ENCODE peak calls at places on chromosome 6, in six cellular contexts. One of them, this sample, is unnamed. For H3K4me1, the result is how much of the 10 kb centered on the place peaks cover.

GRCh38 chr6:157865249-157865648 is 42.2 kb downstream of the SNX9 start:
- DNase-seq in body of pancreas: no peak
- DNase-seq in IMR-90: no peak
- DNase-seq in right lobe of liver: no peak
- DNase-seq in Peyer's patch: no peak
- DNase-seq in heart left ventricle: no peak
- DNase-seq in this sample: no peak

GRCh38 chr6:165586706-165587105 is 76.3 kb downstream of the PDE10A start:
- DNase-seq in body of pancreas: no peak
- DNase-seq in IMR-90: no peak
- DNase-seq in right lobe of liver: no peak
- DNase-seq in Peyer's patch: no peak
- DNase-seq in heart left ventricle: no peak
- DNase-seq in this sample: no peak

GRCh38 chr6:136317023-136317649 is 27.5 kb upstream of the BCLAF1 start:
- DNase-seq in body of pancreas: peak
- DNase-seq in IMR-90: peak
- DNase-seq in right lobe of liver: peak
- DNase-seq in Peyer's patch: peak
- DNase-seq in heart left ventricle: peak
- DNase-seq in this sample: peak

GRCh38 chr6:77796824-77797809 is 144.3 kb downstream of the MEI4 start:
- DNase-seq in body of pancreas: no peak
- DNase-seq in IMR-90: no peak
- DNase-seq in right lobe of liver: peak
- DNase-seq in Peyer's patch: no peak
- DNase-seq in heart left ventricle: no peak
- DNase-seq in this sample: no peak

GRCh38 chr6:88650029-88650619 is 313.3 kb downstream of the RNGTT start:
- DNase-seq in body of pancreas: no peak
- DNase-seq in IMR-90: peak
- DNase-seq in right lobe of liver: no peak
- DNase-seq in Peyer's patch: no peak
- DNase-seq in heart left ventricle: no peak
- DNase-seq in this sample: no peak

GRCh38 chr6:51283723-51284122 is 465.1 kb downstream of the TFAP2B start:
- DNase-seq in body of pancreas: no peak
- DNase-seq in IMR-90: no peak
- DNase-seq in right lobe of liver: no peak
- DNase-seq in Peyer's patch: no peak
- DNase-seq in heart left ventricle: no peak
- DNase-seq in this sample: no peak

GRCh38 chr6:34130870-34131269 is 15.0 kb downstream of the GRM4 start:
- DNase-seq in body of pancreas: no peak
- DNase-seq in IMR-90: no peak
- DNase-seq in right lobe of liver: no peak
- DNase-seq in Peyer's patch: no peak
- DNase-seq in heart left ventricle: no peak
- DNase-seq in this sample: no peak

GRCh38 chr6:35297541-35298481 is at the start of gene DEF6:
- DNase-seq in body of pancreas: peak
- DNase-seq in IMR-90: peak
- DNase-seq in right lobe of liver: peak
- DNase-seq in Peyer's patch: peak
- DNase-seq in heart left ventricle: peak
- DNase-seq in this sample: peak

GRCh38 chr6:73030257-73030656 is 195.0 kb downstream of the KHDC1L start:
- DNase-seq in body of pancreas: no peak
- DNase-seq in IMR-90: no peak
- DNase-seq in right lobe of liver: no peak
- DNase-seq in Peyer's patch: no peak
- DNase-seq in heart left ventricle: no peak
- DNase-seq in this sample: no peak

GRCh38 chr6:121405306-121405705 is 30.1 kb upstream of the GJA1 start:
- DNase-seq in body of pancreas: no peak
- DNase-seq in IMR-90: no peak
- DNase-seq in right lobe of liver: no peak
- DNase-seq in Peyer's patch: no peak
- DNase-seq in heart left ventricle: no peak
- DNase-seq in this sample: no peak

GRCh38 chr6:141914646-141915045 is 218.1 kb upstream of the GJE1 start:
- DNase-seq in body of pancreas: no peak
- DNase-seq in IMR-90: peak
- DNase-seq in right lobe of liver: no peak
- DNase-seq in Peyer's patch: no peak
- DNase-seq in heart left ventricle: no peak
- DNase-seq in this sample: no peak

GRCh38 chr6:5996701-5997419 is 9.9 kb downstream of the NRN1 start:
- DNase-seq in body of pancreas: peak
- DNase-seq in IMR-90: peak
- DNase-seq in right lobe of liver: no peak
- DNase-seq in Peyer's patch: no peak
- DNase-seq in heart left ventricle: no peak
- DNase-seq in this sample: no peak

GRCh38 chr6:159013229-159013628 is 13.2 kb upstream of the RSPH3 start:
- DNase-seq in body of pancreas: no peak
- DNase-seq in IMR-90: no peak
- DNase-seq in right lobe of liver: no peak
- DNase-seq in Peyer's patch: no peak
- DNase-seq in heart left ventricle: no peak
- DNase-seq in this sample: no peak

DNA sequence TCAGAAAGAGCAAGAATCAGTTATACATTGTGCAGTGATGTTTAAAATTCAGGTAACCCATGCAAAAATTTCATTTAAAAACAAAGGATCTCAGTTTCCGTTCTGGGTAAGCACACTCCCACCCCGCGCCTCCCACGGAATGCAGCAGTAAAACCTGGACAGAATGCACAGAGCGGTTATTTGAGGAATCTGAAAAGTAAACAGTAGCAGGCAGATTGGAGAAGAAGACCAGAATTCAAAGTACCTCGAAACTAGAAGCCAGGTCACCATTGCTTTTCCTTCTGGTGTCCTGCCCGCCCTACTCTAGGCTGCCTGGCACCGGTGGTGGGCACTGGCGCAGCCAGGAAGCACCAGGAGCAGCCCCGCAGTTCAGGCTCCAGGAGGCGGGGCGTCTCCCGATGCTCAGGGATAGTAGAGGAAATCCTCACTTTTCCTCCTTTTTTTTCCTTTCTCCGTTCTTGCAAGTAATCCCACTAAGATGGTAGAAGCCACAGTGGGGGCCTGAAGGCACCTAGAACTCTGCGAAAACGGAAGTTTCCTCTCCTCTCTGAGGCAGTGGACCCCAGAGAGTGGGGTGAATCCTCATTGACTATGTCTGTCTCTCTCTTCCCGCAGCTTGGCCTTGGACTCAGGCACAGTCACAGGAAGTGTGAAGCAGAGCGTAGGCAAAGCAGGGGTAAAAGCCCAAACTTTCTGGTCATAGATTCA is 28.3 kb downstream of the METTL24 start:
- DNase-seq in body of pancreas: peak
- DNase-seq in IMR-90: peak
- DNase-seq in right lobe of liver: no peak
- DNase-seq in Peyer's patch: no peak
- DNase-seq in heart left ventricle: no peak
- DNase-seq in this sample: no peak
- H3K4me1 ChIP-seq in body of pancreas: under half
- H3K4me1 ChIP-seq in IMR-90: under half
- H3K4me1 ChIP-seq in right lobe of liver: under half
- H3K4me1 ChIP-seq in Peyer's patch: under half
- H3K4me1 ChIP-seq in heart left ventricle: under half
- H3K4me1 ChIP-seq in this sample: under half

DNA sequence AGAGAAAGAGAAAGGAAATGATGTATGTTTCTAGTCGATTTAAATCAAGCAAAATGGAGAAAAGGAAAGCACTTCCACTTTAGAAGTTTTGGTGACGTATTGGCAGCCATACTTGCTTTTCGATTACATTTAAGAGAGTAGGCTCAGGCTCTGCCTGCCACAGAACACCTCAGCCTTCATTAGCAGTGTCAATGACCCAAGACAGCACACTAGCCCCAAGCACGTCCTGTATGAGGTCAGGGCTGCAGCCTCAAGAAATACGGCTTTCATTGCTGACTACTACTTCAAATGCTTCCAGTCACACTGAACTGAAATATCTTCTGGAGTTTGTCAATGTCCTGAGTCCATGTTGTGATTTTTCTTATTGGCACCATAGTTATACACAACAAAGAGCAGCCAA is 285.3 kb downstream of the EYA4 start:
- DNase-seq in body of pancreas: no peak
- DNase-seq in IMR-90: no peak
- DNase-seq in right lobe of liver: no peak
- DNase-seq in Peyer's patch: no peak
- DNase-seq in heart left ventricle: no peak
- DNase-seq in this sample: no peak
- H3K4me1 ChIP-seq in body of pancreas: under half
- H3K4me1 ChIP-seq in IMR-90: under half
- H3K4me1 ChIP-seq in right lobe of liver: under half
- H3K4me1 ChIP-seq in Peyer's patch: under half
- H3K4me1 ChIP-seq in heart left ventricle: under half
- H3K4me1 ChIP-seq in this sample: under half

DNA sequence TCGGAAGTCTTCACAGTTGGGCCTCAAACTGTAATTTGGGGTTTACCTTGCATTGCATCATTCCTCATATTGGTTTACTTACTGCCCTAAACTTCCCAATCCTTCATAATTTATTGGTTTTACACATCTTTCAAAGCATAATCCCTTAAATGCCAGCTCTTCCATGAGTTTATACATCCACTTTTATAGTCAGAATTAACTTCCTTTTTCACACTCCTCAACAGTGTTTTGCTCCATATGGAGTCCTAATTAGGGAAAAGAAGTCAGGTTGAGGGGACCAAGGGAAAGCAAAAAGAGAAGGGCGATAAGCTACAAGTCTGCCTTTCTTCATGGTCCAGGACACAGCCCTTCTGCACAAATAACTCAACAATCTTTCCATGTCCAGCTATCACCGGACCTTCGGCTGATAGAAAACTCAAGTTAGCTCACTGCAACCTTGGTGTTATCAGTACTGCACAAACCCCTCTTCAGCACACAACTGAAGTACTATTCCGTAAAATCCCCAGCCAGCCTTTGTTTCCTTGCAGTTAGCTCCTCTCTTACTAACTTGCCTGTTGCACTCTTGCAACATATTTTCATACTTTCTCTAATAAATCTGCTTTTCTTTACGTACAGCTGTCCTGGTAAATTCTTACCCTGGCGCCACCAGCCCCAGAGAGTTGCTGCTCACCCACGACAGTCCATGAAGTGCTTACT is 2.0 kb downstream of the EEF1E1 start:
- DNase-seq in body of pancreas: no peak
- DNase-seq in IMR-90: no peak
- DNase-seq in right lobe of liver: no peak
- DNase-seq in Peyer's patch: no peak
- DNase-seq in heart left ventricle: no peak
- DNase-seq in this sample: no peak
- H3K4me1 ChIP-seq in body of pancreas: under half
- H3K4me1 ChIP-seq in IMR-90: under half
- H3K4me1 ChIP-seq in right lobe of liver: under half
- H3K4me1 ChIP-seq in Peyer's patch: under half
- H3K4me1 ChIP-seq in heart left ventricle: under half
- H3K4me1 ChIP-seq in this sample: under half

GRCh38 chr6:36677753-36678487 is 594 bp upstream of the CDKN1A start:
- DNase-seq in body of pancreas: no peak
- DNase-seq in IMR-90: no peak
- DNase-seq in right lobe of liver: no peak
- DNase-seq in Peyer's patch: no peak
- DNase-seq in heart left ventricle: no peak
- DNase-seq in this sample: no peak
- H3K4me1 ChIP-seq in body of pancreas: half or more
- H3K4me1 ChIP-seq in IMR-90: under half
- H3K4me1 ChIP-seq in right lobe of liver: under half
- H3K4me1 ChIP-seq in Peyer's patch: under half
- H3K4me1 ChIP-seq in heart left ventricle: under half
- H3K4me1 ChIP-seq in this sample: under half

This sample was measured in psoas muscle.